ENCODE peak calls at places on chromosomes 11 and 22, in six cellular contexts. W is Ammon's horn, I is HEK293T, C is NCI-H510A, G is RWPE1, J is IMR-90. H is an unnamed sample.

GRCh38 chr11:62573006-62573591 is 592 bp downstream of the EEF1G start:
- DNase-seq in G (peak), W (no peak), J (no peak), I (no peak), C (no peak), H (no peak)

GRCh38 chr11:72678524-72678923 is 4.3 kb upstream of the PDE2A start:
- DNase-seq in I (no peak), C (no peak), W (no peak), G (no peak), J (no peak), H (no peak)

GRCh38 chr11:33694346-33695050 is 6.1 kb downstream of the C11orf91 start:
- DNase-seq in C (no peak), J (no peak), G (no peak), I (no peak), W (no peak), H (no peak)

GRCh38 chr22:24118689-24119384 is 62.5 kb upstream of the SUSD2 start:
- DNase-seq in W (peak), I (no peak), G (no peak), C (no peak), J (no peak), H (no peak)

GRCh38 chr11:68159161-68159560 is 38.0 kb upstream of the CHKA start:
- DNase-seq in W (no peak), I (no peak), G (no peak), J (no peak), C (no peak), H (no peak)

GRCh38 chr11:109865558-109866186 is 227.5 kb upstream of the ZC3H12C start:
- DNase-seq in C (no peak), I (no peak), G (no peak), W (peak), J (no peak), H (no peak)

GRCh38 chr11:35419713-35420333 is 465 bp upstream of the SLC1A2 start:
- DNase-seq in G (no peak), C (no peak), J (no peak), W (peak), I (peak), H (no peak)

GRCh38 chr11:47466701-47467250 is 17.8 kb upstream of the RAPSN start:
- DNase-seq in C (no peak), W (peak), J (no peak), G (no peak), I (no peak), H (no peak)

GRCh38 chr11:127017482-127017881 is 16.9 kb upstream of the KIRREL3 start:
- DNase-seq in G (peak), J (peak), W (no peak), I (peak), C (no peak), H (no peak)

GRCh38 chr11:85626496-85626895 is 648 bp downstream of the DLG2 start:
- DNase-seq in I (no peak), J (no peak), G (no peak), W (no peak), C (peak), H (no peak)

GRCh38 chr22:45688606-45689080 is 17.0 kb downstream of the ATXN10 start:
- DNase-seq in W (no peak), C (no peak), I (no peak), G (peak), J (peak), H (no peak)

GRCh38 chr11:61392991-61393595 is 706 bp downstream of the TMEM216 start:
- DNase-seq in C (no peak), W (peak), G (peak), J (peak), I (peak), H (peak)

GRCh38 chr22:30265851-30266444 is 703 bp downstream of the OSM start:
- DNase-seq in W (peak), G (no peak), J (no peak), C (no peak), I (no peak), H (peak)

GRCh38 chr11:75475767-75476650 is 43.0 kb upstream of the KLHL35 start:
- DNase-seq in J (peak), G (peak), C (peak), I (no peak), W (peak), H (no peak)

GRCh38 chr11:27055065-27055682 is 14.6 kb downstream of the BBOX1 start:
- DNase-seq in J (peak), G (no peak), I (no peak), W (no peak), C (no peak), H (no peak)

GRCh38 chr11:18791175-18792065 is at the start of gene PTPN5:
- DNase-seq in C (no peak), G (no peak), J (no peak), I (peak), W (peak), H (no peak)

GRCh38 chr11:66892926-66893325 is 36.1 kb downstream of the LRFN4 start:
- DNase-seq in C (no peak), G (no peak), I (no peak), W (no peak), J (peak), H (no peak)

GRCh38 chr11:104005234-104005855 is 31.1 kb upstream of the DDI1 start:
- DNase-seq in G (no peak), J (peak), I (no peak), C (no peak), W (no peak), H (no peak)

GRCh38 chr11:7348432-7349298 is 97.0 kb downstream of the SYT9 start:
- DNase-seq in I (peak), J (no peak), W (no peak), C (peak), G (no peak), H (no peak)

GRCh38 chr11:2891901-2892214 is 6.3 kb upstream of the CDKN1C start:
- DNase-seq in J (peak), C (no peak), G (no peak), I (no peak), W (peak), H (no peak)

GRCh38 chr11:107704432-107704831 is 7.4 kb downstream of the SLN start:
- DNase-seq in J (peak), G (no peak), C (no peak), W (no peak), I (no peak), H (no peak)

GRCh38 chr22:42321908-42322561 is 51.6 kb upstream of the TCF20 start:
- DNase-seq in C (no peak), I (no peak), W (no peak), G (no peak), J (no peak), H (no peak)

GRCh38 chr11:92782806-92783205 is 186.6 kb upstream of the MTNR1B start:
- DNase-seq in G (no peak), I (no peak), C (no peak), W (no peak), J (no peak), H (no peak)

GRCh38 chr11:131867457-131868257 is 497.2 kb downstream of the NTM start:
- DNase-seq in I (peak), J (peak), G (peak), W (peak), C (peak), H (no peak)

GRCh38 chr22:36971305-36971704 is 47.9 kb downstream of the TST start:
- DNase-seq in J (no peak), G (no peak), I (no peak), C (no peak), W (no peak), H (no peak)

GRCh38 chr11:130315354-130315970 is 745 bp upstream of the ZBTB44 start:
- DNase-seq in G (no peak), I (peak), C (no peak), J (no peak), W (no peak), H (peak)

GRCh38 chr11:77647906-77648305 is 10.3 kb upstream of the CLNS1A start:
- DNase-seq in J (no peak), W (no peak), C (no peak), I (no peak), G (no peak), H (no peak)